ENCODE peak calls at places on chromosomes 1 and 21, in eight cellular contexts. H is stimulated activated CD4-positive, alpha-beta T cell treated with anti-CD3 and anti-CD28 coated beads, Interleukin-4, amount 100 ng/mL, for 1 hour; S is NCI-H2081; Z is K562; C is ascending aorta; F is smooth muscle cell of the brain vasculature; J is SK-MEL-5; V is stromal cell of bone marrow. P is an unnamed sample.

GRCh38 chr1:27656157-27656893 is 15.7 kb downstream of the IFI6 start:
- DNase-seq in H (no peak), S (no peak), Z (no peak), C (peak), F (no peak), J (no peak), V (peak), P (peak)

GRCh38 chr21:37877171-37877570 is 39.1 kb downstream of the KCNJ6 start:
- DNase-seq in H (no peak), S (no peak), Z (no peak), C (no peak), F (no peak), J (no peak), V (no peak), P (no peak)

GRCh38 chr21:45858180-45858579 is 123.4 kb upstream of the COL6A1 start:
- DNase-seq in H (no peak), S (no peak), Z (no peak), C (no peak), F (no peak), J (no peak), V (no peak), P (no peak)

GRCh38 chr1:180301135-180301737 is 71.2 kb downstream of the LHX4 start:
- DNase-seq in H (no peak), S (no peak), Z (no peak), C (no peak), F (no peak), J (no peak), V (no peak), P (no peak)

GRCh38 chr1:209583408-209583807 is at the start of gene CAMK1G:
- DNase-seq in H (no peak), S (no peak), Z (no peak), C (no peak), F (peak), J (peak), V (peak), P (no peak)

GRCh38 chr1:88777604-88778149 is 93.6 kb downstream of the PKN2 start:
- DNase-seq in H (no peak), S (no peak), Z (peak), C (no peak), F (no peak), J (no peak), V (no peak), P (no peak)

GRCh38 chr1:41362749-41363631 is 1.8 kb downstream of the FOXO6 start:
- DNase-seq in H (no peak), S (peak), Z (no peak), C (no peak), F (no peak), J (no peak), V (no peak), P (no peak)

GRCh38 chr1:41735587-41736290 is 183.0 kb downstream of the HIVEP3 start:
- DNase-seq in H (no peak), S (no peak), Z (no peak), C (no peak), F (no peak), J (no peak), V (no peak), P (no peak)

GRCh38 chr21:39088831-39089380 is 94.3 kb downstream of the PSMG1 start:
- DNase-seq in H (no peak), S (no peak), Z (peak), C (peak), F (peak), J (no peak), V (no peak), P (peak)

GRCh38 chr1:94384485-94385353 is 33.5 kb upstream of the ABCD3 start:
- DNase-seq in H (no peak), S (no peak), Z (no peak), C (no peak), F (no peak), J (no peak), V (no peak), P (no peak)

GRCh38 chr1:81424056-81424455 is 376.7 kb upstream of the ADGRL2 start:
- DNase-seq in H (no peak), S (no peak), Z (no peak), C (no peak), F (no peak), J (no peak), V (peak), P (no peak)

GRCh38 chr1:21638531-21639341 is 30.4 kb downstream of the RAP1GAP start:
- DNase-seq in H (no peak), S (no peak), Z (peak), C (no peak), F (no peak), J (peak), V (no peak), P (no peak)

GRCh38 chr1:200317236-200317635 is 92.6 kb downstream of the ZNF281 start:
- DNase-seq in H (no peak), S (no peak), Z (no peak), C (no peak), F (no peak), J (no peak), V (no peak), P (no peak)

GRCh38 chr1:22349302-22350043 is 102.2 kb upstream of the ZBTB40 start:
- DNase-seq in H (no peak), S (peak), Z (no peak), C (no peak), F (no peak), J (no peak), V (no peak), P (no peak)

GRCh38 chr1:218785928-218786327 is 387.8 kb upstream of the LYPLAL1 start:
- DNase-seq in H (no peak), S (no peak), Z (no peak), C (no peak), F (peak), J (no peak), V (peak), P (peak)

GRCh38 chr1:221783936-221784335 is 42.0 kb upstream of the DUSP10 start:
- DNase-seq in H (no peak), S (no peak), Z (no peak), C (no peak), F (no peak), J (no peak), V (no peak), P (peak)

GRCh38 chr21:15240846-15241245 is 176.0 kb upstream of the NRIP1 start:
- DNase-seq in H (no peak), S (no peak), Z (no peak), C (no peak), F (no peak), J (no peak), V (no peak), P (no peak)

GRCh38 chr21:14942801-14943490 is 121.9 kb downstream of the NRIP1 start:
- DNase-seq in H (no peak), S (no peak), Z (no peak), C (no peak), F (no peak), J (no peak), V (no peak), P (no peak)

GRCh38 chr1:241627453-241628329 is 12.5 kb downstream of the CHML start:
- DNase-seq in H (peak), S (peak), Z (peak), C (no peak), F (no peak), J (peak), V (peak), P (peak)

GRCh38 chr1:234893725-234894630 is 234.7 kb downstream of the TOMM20 start:
- DNase-seq in H (peak), S (peak), Z (peak), C (no peak), F (peak), J (no peak), V (peak), P (peak)

GRCh38 chr1:218664385-218665170 is 319.4 kb downstream of the TGFB2 start:
- DNase-seq in H (no peak), S (no peak), Z (no peak), C (no peak), F (no peak), J (no peak), V (no peak), P (no peak)

GRCh38 chr1:41365320-41365633 is 4.0 kb downstream of the FOXO6 start:
- DNase-seq in H (no peak), S (no peak), Z (no peak), C (no peak), F (no peak), J (no peak), V (no peak), P (no peak)

GRCh38 chr1:174161813-174162212 is 2.5 kb downstream of the RABGAP1L start:
- DNase-seq in H (no peak), S (no peak), Z (no peak), C (no peak), F (no peak), J (no peak), V (no peak), P (no peak)

GRCh38 chr1:82686774-82687173 is 886.0 kb downstream of the ADGRL2 start:
- DNase-seq in H (no peak), S (no peak), Z (no peak), C (no peak), F (no peak), J (no peak), V (no peak), P (no peak)

GRCh38 chr1:198024782-198025181 is 107.6 kb downstream of the LHX9 start:
- DNase-seq in H (no peak), S (no peak), Z (no peak), C (no peak), F (no peak), J (no peak), V (no peak), P (no peak)

GRCh38 chr1:61056674-61057439 is 25.5 kb upstream of the NFIA start:
- DNase-seq in H (peak), S (peak), Z (peak), C (no peak), F (no peak), J (peak), V (no peak), P (no peak)

GRCh38 chr1:8862528-8862927 is 16.0 kb downstream of the ENO1 start:
- DNase-seq in H (no peak), S (no peak), Z (peak), C (no peak), F (no peak), J (peak), V (no peak), P (no peak)

GRCh38 chr1:51517361-51518032 is 1.6 kb downstream of the EPS15 start:
- DNase-seq in H (no peak), S (no peak), Z (no peak), C (no peak), F (no peak), J (no peak), V (no peak), P (peak)

GRCh38 chr1:226785805-226786204 is 46.7 kb upstream of the ITPKB start:
- DNase-seq in H (no peak), S (no peak), Z (no peak), C (no peak), F (no peak), J (no peak), V (no peak), P (no peak)

GRCh38 chr1:107110346-107110745 is 30.5 kb upstream of the NTNG1 start:
- DNase-seq in H (no peak), S (no peak), Z (no peak), C (no peak), F (no peak), J (no peak), V (peak), P (no peak)

GRCh38 chr1:212500986-212501385 is 68.3 kb downstream of the NENF start:
- DNase-seq in H (no peak), S (no peak), Z (no peak), C (no peak), F (no peak), J (no peak), V (no peak), P (no peak)

GRCh38 chr1:29180497-29181412 is 945 bp downstream of the SRSF4 start:
- DNase-seq in H (no peak), S (no peak), Z (no peak), C (no peak), F (peak), J (no peak), V (no peak), P (no peak)

GRCh38 chr1:235710665-235711064 is 61.1 kb upstream of the GNG4 start:
- DNase-seq in H (no peak), S (no peak), Z (no peak), C (no peak), F (no peak), J (no peak), V (no peak), P (no peak)

GRCh38 chr1:109975718-109976117 is 8.8 kb upstream of the AHCYL1 start:
- DNase-seq in H (no peak), S (no peak), Z (no peak), C (no peak), F (no peak), J (peak), V (peak), P (peak)

GRCh38 chr21:25688284-25689035 is 46.2 kb downstream of the ATP5PF start:
- DNase-seq in H (no peak), S (no peak), Z (no peak), C (no peak), F (no peak), J (no peak), V (no peak), P (no peak)

GRCh38 chr1:66436378-66437135 is 97.4 kb upstream of the SGIP1 start:
- DNase-seq in H (peak), S (no peak), Z (no peak), C (no peak), F (no peak), J (peak), V (peak), P (peak)

P was measured in MV-4-11.